ENCODE peak calls at places on chromosomes 6 and 20, in six cellular contexts. P is GM23338, Q is K562, B is WTC11, G is H1, M is GM12878. W is an unnamed sample.

GRCh38 chr6:73565767-73566485 is 45.1 kb upstream of the EEF1A1 start:
- DNase-seq in Q (no peak), G (peak), B (peak), P (peak), M (no peak), W (peak)

GRCh38 chr6:81625216-81625615 is 127.3 kb downstream of the TENT5A start:
- DNase-seq in M (no peak), B (no peak), Q (no peak), G (no peak), P (no peak), W (no peak)

GRCh38 chr6:139240161-139241010 is 51.4 kb downstream of the TXLNB start:
- DNase-seq in G (no peak), M (no peak), P (no peak), Q (no peak), B (no peak), W (no peak)

GRCh38 chr20:50055524-50056083 is 57.3 kb downstream of the UBE2V1 start:
- DNase-seq in G (no peak), P (no peak), M (no peak), Q (no peak), B (no peak), W (no peak)

GRCh38 chr20:18728867-18729224 is 84.7 kb upstream of the SCP2D1 start:
- DNase-seq in B (no peak), Q (no peak), G (no peak), P (no peak), M (no peak), W (no peak)

GRCh38 chr6:10478187-10479040 is 42.7 kb upstream of the GCNT2 start:
- DNase-seq in Q (peak), M (no peak), P (peak), B (no peak), G (no peak), W (peak)

GRCh38 chr20:9594284-9594875 is 80.0 kb downstream of the LAMP5 start:
- DNase-seq in G (no peak), B (no peak), Q (no peak), M (no peak), P (no peak), W (peak)

GRCh38 chr20:17849901-17850673 is 118.5 kb downstream of the SNX5 start:
- DNase-seq in B (no peak), Q (no peak), P (no peak), G (no peak), M (no peak), W (peak)

GRCh38 chr6:63802606-63803206 is 167.1 kb downstream of the PHF3 start:
- DNase-seq in B (no peak), G (no peak), Q (no peak), P (peak), M (no peak), W (peak)

GRCh38 chr6:21615504-21615903 is 22.0 kb downstream of the SOX4 start:
- DNase-seq in Q (no peak), B (no peak), M (no peak), P (no peak), G (no peak), W (no peak)

GRCh38 chr6:45057711-45058110 is 270.4 kb upstream of the RUNX2 start:
- DNase-seq in P (no peak), M (no peak), Q (no peak), G (no peak), B (no peak), W (no peak)

GRCh38 chr20:50513169-50514034 is 3.2 kb downstream of the PTPN1 start:
- DNase-seq in P (no peak), G (no peak), M (no peak), B (no peak), Q (no peak), W (no peak)

GRCh38 chr6:170038717-170039116 is 252.2 kb downstream of the DLL1 start:
- DNase-seq in P (no peak), G (no peak), B (no peak), Q (no peak), M (no peak), W (no peak)

GRCh38 chr6:26234421-26235239 is 130.4 kb upstream of the BTN3A2 start:
- DNase-seq in G (no peak), P (peak), B (no peak), Q (peak), M (peak), W (no peak)

GRCh38 chr6:132790450-132790849 is 8.0 kb downstream of the SLC18B1 start:
- DNase-seq in Q (no peak), M (no peak), P (no peak), B (no peak), G (no peak), W (no peak)

GRCh38 chr6:18039481-18039880 is 52.0 kb upstream of the KIF13A start:
- DNase-seq in Q (no peak), B (no peak), P (no peak), M (no peak), G (no peak), W (no peak)

GRCh38 chr6:1596088-1596852 is 13.4 kb upstream of the FOXC1 start:
- DNase-seq in G (no peak), B (peak), M (no peak), Q (peak), P (peak), W (peak)

GRCh38 chr20:1872456-1873183 is 22.6 kb upstream of the SIRPA start:
- DNase-seq in B (no peak), P (no peak), G (no peak), Q (no peak), M (no peak), W (no peak)

GRCh38 chr6:4008324-4009047 is 70.5 kb downstream of the FAM217A start:
- DNase-seq in P (peak), Q (peak), G (no peak), B (no peak), M (no peak), W (peak)

GRCh38 chr20:44916586-44916985 is 6.7 kb downstream of the PABPC1L start:
- DNase-seq in P (peak), Q (no peak), M (no peak), B (no peak), G (no peak), W (no peak)

GRCh38 chr20:11411765-11412164 is 505.9 kb upstream of the BTBD3 start:
- DNase-seq in B (peak), M (no peak), G (no peak), P (peak), Q (no peak), W (no peak)

GRCh38 chr6:41492261-41492891 is 53.8 kb upstream of the FOXP4 start:
- DNase-seq in P (peak), B (no peak), M (no peak), Q (no peak), G (no peak), W (no peak)

GRCh38 chr20:3786665-3787639 is at the start of gene CENPB:
- DNase-seq in G (no peak), Q (peak), M (no peak), P (peak), B (peak), W (peak)

GRCh38 chr20:33306228-33306627 is 23.2 kb downstream of the BPIFB1 start:
- DNase-seq in Q (no peak), M (no peak), B (no peak), P (no peak), G (no peak), W (no peak)

GRCh38 chr6:14436593-14436992 is 319.0 kb downstream of the CD83 start:
- DNase-seq in Q (no peak), M (no peak), P (no peak), G (no peak), B (no peak), W (no peak)

GRCh38 chr6:54876365-54876764 is 29.8 kb downstream of the FAM83B start:
- DNase-seq in G (no peak), B (no peak), M (no peak), P (no peak), Q (no peak), W (no peak)

GRCh38 chr6:3542032-3542640 is 85.3 kb upstream of the SLC22A23 start:
- DNase-seq in M (no peak), B (no peak), G (no peak), Q (no peak), P (no peak), W (no peak)

GRCh38 chr6:40347571-40348011 is 239.6 kb downstream of the LRFN2 start:
- DNase-seq in M (no peak), G (no peak), P (peak), B (no peak), Q (peak), W (no peak)

GRCh38 chr6:22294301-22294700 is 2.5 kb downstream of the PRL start:
- DNase-seq in M (no peak), P (no peak), G (no peak), Q (no peak), B (no peak), W (no peak)

GRCh38 chr20:11375966-11376365 is 541.7 kb upstream of the BTBD3 start:
- DNase-seq in G (no peak), Q (no peak), M (no peak), B (no peak), P (no peak), W (no peak)

GRCh38 chr6:157964139-157964538 is 17.5 kb upstream of the SYNJ2 start:
- DNase-seq in Q (peak), B (no peak), M (no peak), P (no peak), G (no peak), W (no peak)

DNA sequence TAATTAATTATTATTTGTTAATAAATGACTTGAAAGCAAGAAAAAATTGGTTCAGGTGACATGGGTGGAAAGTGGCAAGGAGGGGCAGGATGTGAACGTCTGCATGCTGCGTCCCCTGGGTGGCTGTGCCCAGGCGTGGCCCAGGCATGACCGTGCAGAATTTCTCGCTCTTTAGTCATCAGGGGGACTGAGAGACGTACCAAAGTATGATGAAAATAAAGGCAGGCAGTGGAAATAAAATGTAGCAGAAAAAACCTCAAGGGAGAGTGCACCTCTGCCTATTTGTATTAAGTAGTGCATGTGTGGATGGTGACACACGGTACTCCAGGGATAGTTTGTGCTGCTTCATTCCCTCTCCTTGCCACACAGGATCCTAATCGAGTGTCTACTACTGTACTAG is 81.1 kb downstream of the ATP9A start:
- DNase-seq in Q (no peak), G (no peak), B (no peak), M (no peak), P (no peak), W (no peak)
- TF ChIP-seq CREB1 in Q (no peak), G (no peak), B (no peak), M (no peak), P (no peak), W (no peak)

GRCh38 chr6:12545141-12545540 is 171.4 kb upstream of the PHACTR1 start:
- DNase-seq in Q (no peak), G (no peak), B (no peak), M (no peak), P (no peak), W (no peak)

GRCh38 chr6:12548526-12548925 is 168.0 kb upstream of the PHACTR1 start:
- DNase-seq in G (no peak), B (no peak), M (no peak), P (no peak), Q (no peak), W (no peak)

GRCh38 chr6:12546659-12546987 is 169.9 kb upstream of the PHACTR1 start:
- DNase-seq in G (no peak), M (no peak), Q (no peak), P (no peak), B (no peak), W (no peak)

GRCh38 chr6:12543953-12544352 is 172.6 kb upstream of the PHACTR1 start:
- DNase-seq in B (no peak), Q (no peak), M (peak), P (no peak), G (no peak), W (no peak)

GRCh38 chr6:12545837-12546658 is 170.5 kb upstream of the PHACTR1 start:
- DNase-seq in Q (no peak), G (no peak), B (no peak), P (no peak), M (no peak), W (no peak)
- TF ChIP-seq CREB1 in Q (no peak), G (no peak), B (no peak), P (no peak), M (no peak), W (no peak)

DNA sequence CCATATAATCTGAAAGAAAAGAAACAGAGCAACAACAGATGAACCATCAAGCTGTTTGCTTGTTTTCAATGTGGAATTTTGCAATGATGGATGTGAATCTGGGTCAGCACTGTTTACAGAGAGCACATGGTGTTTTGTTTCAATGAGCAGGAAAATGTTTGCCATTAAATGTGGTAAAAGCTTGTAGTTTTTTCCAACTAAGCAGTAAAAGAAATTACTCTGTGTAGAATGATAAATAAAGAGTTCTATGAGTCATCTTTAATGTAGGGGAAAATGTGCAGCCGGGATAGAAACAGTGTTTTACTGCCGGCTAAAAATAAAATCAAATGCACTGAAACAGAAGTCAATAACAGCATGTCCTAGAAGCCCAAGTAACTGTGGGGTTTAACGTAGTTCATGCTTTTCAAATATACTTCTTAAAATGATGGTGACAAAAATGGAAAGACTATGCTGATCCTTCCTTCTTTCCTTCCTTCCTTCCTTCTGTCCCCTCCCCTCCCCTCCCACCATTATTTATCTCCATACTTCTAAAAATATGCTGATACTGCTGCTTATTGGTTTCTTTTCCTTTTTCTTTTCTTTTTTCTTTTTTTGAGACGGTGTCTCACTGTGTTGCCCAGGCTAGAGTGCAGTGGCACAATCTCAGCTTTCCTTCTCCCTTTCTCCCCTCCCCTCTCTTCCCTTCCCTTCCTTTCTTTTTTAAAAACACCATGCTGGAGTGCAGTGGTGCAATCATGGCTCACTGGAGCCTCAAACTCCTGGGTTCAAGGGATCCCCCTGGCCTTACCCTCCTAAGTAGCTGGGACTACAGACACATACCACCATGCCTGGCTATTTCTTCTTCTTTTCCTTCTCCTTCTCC is 6.3 kb upstream of the NAA20 start:
- DNase-seq in Q (no peak), M (no peak), B (no peak), G (no peak), P (no peak), W (peak)
- TF ChIP-seq CREB1 in Q (no peak), M (no peak), B (no peak), G (no peak), P (no peak), W (no peak)

GRCh38 chr6:168048724-168049025 is 30.3 kb downstream of the FRMD1 start:
- DNase-seq in P (no peak), B (no peak), Q (no peak), G (no peak), M (no peak), W (no peak)

GRCh38 chr6:168049681-168050224 is 29.3 kb downstream of the FRMD1 start:
- DNase-seq in M (no peak), Q (no peak), G (no peak), B (no peak), P (no peak), W (no peak)

GRCh38 chr6:168046696-168047095 is 32.3 kb downstream of the FRMD1 start:
- DNase-seq in B (no peak), M (no peak), P (no peak), G (no peak), Q (no peak), W (no peak)

GRCh38 chr6:168049277-168049676 is 29.7 kb downstream of the FRMD1 start:
- DNase-seq in P (no peak), G (no peak), Q (no peak), M (no peak), B (no peak), W (no peak)

DNA sequence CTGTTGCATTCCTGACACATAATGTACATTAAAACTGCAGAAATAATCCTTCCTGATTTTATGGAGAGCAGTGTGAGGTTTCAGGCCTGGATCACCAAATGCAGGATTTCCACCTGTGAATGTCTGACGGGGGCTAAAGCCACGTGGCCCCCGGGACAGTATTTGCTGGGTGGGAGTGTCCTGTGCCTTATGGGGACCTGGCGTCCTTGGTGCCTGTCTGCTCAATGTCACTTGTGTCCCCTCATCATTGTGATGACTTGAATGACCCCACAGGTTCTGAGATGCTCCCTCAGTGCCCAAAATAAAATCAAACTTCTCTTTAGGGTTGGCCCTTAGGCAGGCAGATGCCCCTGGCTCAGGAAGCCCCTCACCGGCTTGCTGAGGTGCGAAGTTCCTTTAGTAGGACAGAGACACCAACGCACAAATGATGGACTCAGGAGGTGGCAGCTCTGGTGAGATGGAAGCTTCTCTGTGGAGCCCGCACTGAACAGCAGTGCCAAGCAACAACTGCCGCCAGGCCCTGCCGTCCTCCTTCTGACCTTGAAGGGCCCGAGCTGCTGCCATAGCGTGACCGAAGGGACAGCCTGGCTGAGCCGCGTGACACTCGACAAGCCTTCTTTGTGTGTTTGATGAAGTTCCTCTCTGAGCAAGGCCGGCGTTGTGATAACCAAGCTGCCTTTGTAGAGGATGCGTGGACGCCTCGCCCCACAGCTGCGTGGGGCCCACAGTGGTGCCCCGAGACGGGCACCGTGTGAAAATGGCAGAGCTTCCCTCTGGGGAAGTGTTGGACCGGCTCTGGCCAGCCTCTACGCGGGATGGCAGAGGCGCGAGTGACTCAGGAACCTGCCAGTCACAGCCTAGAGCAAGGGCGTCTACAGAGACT is 30.9 kb downstream of the FRMD1 start:
- DNase-seq in Q (no peak), M (no peak), G (no peak), P (no peak), B (no peak), W (no peak)
- TF ChIP-seq CREB1 in Q (no peak), M (no peak), G (no peak), P (no peak), B (no peak), W (no peak)

DNA sequence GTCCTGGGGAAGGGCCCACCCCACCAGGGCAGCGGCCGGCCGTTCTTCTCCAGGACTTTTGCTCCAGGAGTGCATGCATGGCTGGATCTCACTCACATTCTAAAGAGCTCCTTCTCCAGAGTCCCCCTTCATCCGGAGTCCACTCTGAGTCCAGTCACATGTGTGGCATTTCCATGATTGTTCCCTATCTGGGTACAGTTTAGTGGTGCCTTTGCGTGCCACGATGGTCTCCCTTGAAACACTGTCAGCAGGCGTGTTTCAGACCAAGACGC is 20.9 kb downstream of the OSBPL2 start:
- DNase-seq in Q (no peak), B (no peak), G (no peak), M (no peak), P (no peak), W (no peak)
- TF ChIP-seq CREB1 in Q (no peak), B (no peak), G (no peak), M (no peak), P (no peak), W (no peak)

DNA sequence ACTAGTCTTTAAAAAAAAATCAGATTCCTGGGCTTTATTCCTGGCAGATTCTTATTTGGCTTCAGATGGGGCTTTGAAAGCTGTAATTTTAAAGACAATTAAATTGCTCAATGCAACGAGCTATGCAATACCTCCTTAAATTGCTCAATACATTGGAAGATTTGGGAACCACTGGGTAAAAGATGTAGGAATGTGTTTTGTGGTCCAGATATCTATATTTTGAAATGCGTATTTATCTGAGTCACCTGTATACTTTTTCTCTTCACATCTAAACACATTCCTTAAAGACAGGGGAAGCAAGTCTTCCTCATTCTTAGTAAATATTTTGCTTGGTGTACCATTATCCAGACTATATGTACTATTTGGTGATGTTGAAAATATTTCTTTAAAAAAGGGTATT is 29.6 kb upstream of the MAP7 start:
- DNase-seq in G (no peak), P (no peak), B (no peak), M (no peak), Q (no peak), W (no peak)
- TF ChIP-seq CREB1 in G (no peak), P (no peak), B (no peak), M (no peak), Q (no peak), W (no peak)

GRCh38 chr6:155738602-155739001 is 283.0 kb upstream of the NOX3 start:
- DNase-seq in M (no peak), Q (peak), B (no peak), P (no peak), G (no peak), W (no peak)
- TF ChIP-seq CREB1 in M (no peak), Q (no peak), B (no peak), P (no peak), G (no peak), W (no peak)

W was measured in HepG2.